ENCODE peak calls at places on chromosomes 2 and 18, in nine cellular contexts. Q is HFFc6, C is IMR-90, E is chondrocyte, R is fibroblast of lung, Z is spleen, I is nephron progenitor cell, T is Panc1, G is B cell. J is an unnamed sample.
A peak's percentile ranks its signal among the peaks of the same experiment; 100 is the strongest.

GRCh38 chr2:222859786-222860726 is 780 bp upstream of the ACSL3 start:
- DNase-seq in Q (peak; percentile 57), C (peak; percentile 64), E (no peak), R (peak; percentile 87), Z (no peak), I (peak; percentile 10), T (no peak), G (no peak), J (no peak)

GRCh38 chr2:187842315-187842714 is 288.1 kb upstream of the TFPI start:
- DNase-seq in Q (no peak), C (no peak), E (no peak), R (no peak), Z (no peak), I (no peak), T (no peak), G (no peak), J (no peak)

GRCh38 chr2:188811522-188811921 is 162.7 kb upstream of the COL3A1 start:
- DNase-seq in Q (peak; percentile 63), C (peak; percentile 81), E (no peak), R (peak; percentile 85), Z (no peak), I (no peak), T (no peak), G (no peak), J (peak; percentile 50)

GRCh38 chr2:140117371-140117770 is 1337.2 kb upstream of the NXPH2 start:
- DNase-seq in Q (no peak), C (no peak), E (no peak), R (no peak), Z (no peak), I (no peak), T (no peak), G (no peak), J (no peak)

GRCh38 chr2:28185153-28185552 is 207.5 kb upstream of the FOSL2 start:
- DNase-seq in Q (no peak), C (peak; percentile 15), E (no peak), R (no peak), Z (no peak), I (no peak), T (no peak), G (no peak), J (no peak)

GRCh38 chr18:9516437-9517064 is 41.2 kb downstream of the RALBP1 start:
- DNase-seq in Q (peak; percentile 39), C (peak; percentile 46), E (no peak), R (peak; percentile 72), Z (no peak), I (peak; percentile 10), T (no peak), G (no peak), J (no peak)

GRCh38 chr18:23619388-23619873 is 33.1 kb upstream of the NPC1 start:
- DNase-seq in Q (no peak), C (no peak), E (no peak), R (peak; percentile 10), Z (peak; percentile 76), I (peak; percentile 63), T (no peak), G (no peak), J (no peak)

GRCh38 chr2:226798422-226799210 is 1.0 kb downstream of the IRS1 start:
- DNase-seq in Q (peak; percentile 44), C (peak; percentile 55), E (no peak), R (peak; percentile 68), Z (peak; percentile 90), I (peak; percentile 67), T (no peak), G (peak; percentile 68), J (peak; percentile 28)

DNA sequence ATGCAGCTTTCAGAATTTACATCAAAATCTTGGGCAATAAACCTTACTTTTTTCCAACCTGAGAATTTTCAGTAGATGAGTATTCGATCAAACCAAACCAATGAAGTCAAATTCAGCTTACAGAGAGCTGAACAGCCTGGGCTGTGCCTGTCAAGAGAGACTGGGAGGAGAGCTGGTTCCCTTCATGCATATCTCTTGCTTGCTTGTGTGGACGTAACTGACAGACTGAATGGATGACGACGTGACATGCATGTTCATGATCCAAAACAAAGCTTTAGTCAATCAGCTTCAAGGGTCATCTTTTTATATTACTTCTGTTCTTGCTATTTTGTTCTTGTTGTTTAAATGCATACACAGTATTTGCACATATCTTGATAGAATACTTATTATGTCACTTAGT is 145.2 kb downstream of the GALNT3 start:
- DNase-seq in Q (no peak), C (no peak), E (no peak), R (no peak), Z (no peak), I (no peak), T (no peak), G (no peak), J (no peak)
- TF ChIP-seq CTCF in Q (no peak), C (no peak), E (no peak), R (no peak), Z (no peak), I (no peak), T (no peak), G (no peak), J (no peak)

GRCh38 chr2:30686000-30686399 is 121.2 kb downstream of the CAPN13 start:
- DNase-seq in Q (no peak), C (no peak), E (no peak), R (no peak), Z (no peak), I (peak; percentile 30), T (no peak), G (no peak), J (no peak)
- TF ChIP-seq CTCF in Q (peak; percentile 51), C (no peak), E (peak; percentile 51), R (no peak), Z (no peak), I (peak; percentile 23), T (peak; percentile 66), G (no peak), J (peak; percentile 38)

DNA sequence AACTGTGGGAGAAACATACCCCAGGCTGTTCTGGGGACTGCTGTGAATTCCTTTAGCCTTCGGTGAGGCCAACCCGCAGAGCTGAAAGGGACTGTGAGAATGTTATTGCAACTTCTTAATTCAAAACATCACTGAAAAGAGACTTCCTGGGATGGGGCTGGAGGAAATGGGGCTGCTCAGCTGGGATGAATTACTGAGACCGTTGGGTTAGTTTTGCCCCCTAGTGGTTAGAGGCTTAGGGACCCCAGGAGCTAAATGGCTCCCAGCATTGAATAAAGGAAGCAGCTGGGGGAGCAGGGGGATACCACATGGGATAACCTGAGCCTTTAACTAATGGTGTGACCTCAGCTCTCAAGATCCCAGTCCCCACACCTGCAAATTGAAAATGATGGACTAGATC is 941.1 kb upstream of the FANCL start:
- DNase-seq in Q (no peak), C (peak; percentile 15), E (no peak), R (no peak), Z (no peak), I (peak; percentile 36), T (no peak), G (no peak), J (peak; percentile 35)
- TF ChIP-seq CTCF in Q (peak; percentile 64), C (peak; percentile 52), E (peak; percentile 71), R (peak; percentile 31), Z (peak; percentile 32), I (peak; percentile 58), T (peak; percentile 63), G (peak; percentile 24), J (peak; percentile 68)

GRCh38 chr2:25567406-25567805 is 106.0 kb downstream of the DTNB start:
- DNase-seq in Q (peak; percentile 48), C (peak; percentile 65), E (no peak), R (peak; percentile 63), Z (no peak), I (no peak), T (peak; percentile 24), G (peak; percentile 44), J (peak; percentile 48)
- TF ChIP-seq CTCF in Q (peak; percentile 78), C (peak; percentile 70), E (peak; percentile 84), R (peak; percentile 46), Z (peak; percentile 55), I (no peak), T (peak; percentile 60), G (peak; percentile 77), J (peak; percentile 46)

DNA sequence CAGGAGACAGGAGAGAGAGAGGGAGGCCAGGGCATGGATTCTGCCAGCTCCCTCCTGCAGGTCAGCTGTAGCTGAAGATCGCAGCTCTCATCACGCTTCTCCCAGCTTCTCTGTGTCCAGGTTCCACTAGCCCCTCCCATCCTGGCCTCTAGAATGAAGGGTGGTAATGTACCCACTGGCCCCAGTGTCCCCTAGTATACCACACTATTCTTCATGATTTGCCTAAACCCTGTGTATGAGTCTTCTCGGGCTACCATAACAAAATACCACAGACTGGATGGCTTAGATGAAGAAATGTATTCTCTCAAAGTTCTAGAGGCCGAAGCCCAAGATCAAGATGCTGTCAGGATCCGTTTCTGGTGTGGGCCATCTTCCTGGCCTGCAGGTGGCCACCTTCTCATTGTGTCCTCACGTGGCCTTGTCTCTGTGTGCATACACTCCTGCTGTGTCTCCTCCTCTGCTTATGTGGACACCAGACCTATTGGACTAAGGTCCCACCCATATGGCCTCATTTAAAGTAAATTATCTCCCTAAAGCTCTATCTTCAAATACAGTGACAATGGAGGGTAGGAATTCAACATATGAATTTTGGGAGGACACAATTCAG is 77.3 kb downstream of the TNFRSF11A start:
- DNase-seq in Q (no peak), C (no peak), E (no peak), R (no peak), Z (no peak), I (no peak), T (no peak), G (no peak), J (no peak)
- TF ChIP-seq CTCF in Q (no peak), C (no peak), E (no peak), R (no peak), Z (no peak), I (no peak), T (no peak), G (no peak), J (no peak)

DNA sequence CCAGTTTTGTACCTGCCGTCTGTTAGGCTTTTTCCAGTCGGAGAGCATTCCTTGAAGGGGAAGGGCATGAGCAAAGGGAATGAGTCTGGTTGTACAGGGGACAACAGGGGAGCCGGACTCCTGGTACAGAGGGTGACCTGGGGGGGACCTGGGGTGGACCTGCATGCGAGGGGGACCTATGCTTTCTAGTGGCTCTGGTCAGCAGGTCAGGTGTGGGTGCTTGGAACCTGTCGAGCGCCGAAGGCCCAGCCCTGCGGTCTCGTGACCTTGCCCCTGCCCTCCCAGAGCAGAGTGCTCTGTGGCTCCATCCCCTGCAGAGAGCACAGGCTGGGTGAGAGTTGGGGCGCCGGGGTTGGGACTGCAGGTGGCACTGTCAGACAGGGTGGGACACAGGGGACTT is 96.7 kb upstream of the ASAP2 start:
- DNase-seq in Q (no peak), C (no peak), E (no peak), R (no peak), Z (no peak), I (no peak), T (no peak), G (no peak), J (no peak)
- TF ChIP-seq CTCF in Q (no peak), C (no peak), E (no peak), R (no peak), Z (no peak), I (no peak), T (no peak), G (no peak), J (no peak)

GRCh38 chr2:99819766-99820165 is 322.6 kb downstream of the AFF3 start:
- DNase-seq in Q (no peak), C (no peak), E (no peak), R (no peak), Z (no peak), I (no peak), T (no peak), G (no peak), J (no peak)
- TF ChIP-seq CTCF in Q (peak; percentile 37), C (no peak), E (peak; percentile 38), R (peak; percentile 31), Z (no peak), I (no peak), T (peak; percentile 18), G (no peak), J (peak; percentile 42)

J was measured in brain microvascular endothelial cell.